ENCODE peak calls at places on chromosomes 4 and X, in four cellular contexts. One of them, this sample, is unnamed. For H3K27me3, the result is how much of the 10 kb centered on the place peaks cover.

GRCh38 chr4:25913056-25913850 is 767 bp upstream of the SMIM20 start:
- DNase-seq in adrenal gland: peak
- DNase-seq in right atrium auricular region: peak
- DNase-seq in heart left ventricle: peak
- DNase-seq in this sample: no peak

GRCh38 chrX:49842603-49843002 is 13.5 kb downstream of the PAGE4 start:
- DNase-seq in adrenal gland: no peak
- DNase-seq in right atrium auricular region: no peak
- DNase-seq in heart left ventricle: no peak
- DNase-seq in this sample: no peak

GRCh38 chr4:73617256-73617655 is 3.0 kb downstream of the RASSF6 start:
- DNase-seq in adrenal gland: no peak
- DNase-seq in right atrium auricular region: no peak
- DNase-seq in heart left ventricle: no peak
- DNase-seq in this sample: no peak

GRCh38 chr4:51831133-51831532 is 11.8 kb upstream of the DCUN1D4 start:
- DNase-seq in adrenal gland: peak
- DNase-seq in right atrium auricular region: no peak
- DNase-seq in heart left ventricle: peak
- DNase-seq in this sample: peak

GRCh38 chr4:40564815-40565505 is 64.7 kb downstream of the RBM47 start:
- DNase-seq in adrenal gland: no peak
- DNase-seq in right atrium auricular region: no peak
- DNase-seq in heart left ventricle: no peak
- DNase-seq in this sample: no peak

GRCh38 chrX:44872319-44872816 is 620 bp upstream of the KDM6A start:
- DNase-seq in adrenal gland: no peak
- DNase-seq in right atrium auricular region: peak
- DNase-seq in heart left ventricle: no peak
- DNase-seq in this sample: peak

GRCh38 chrX:130704053-130705038 is 198.7 kb downstream of the ENOX2 start:
- DNase-seq in adrenal gland: no peak
- DNase-seq in right atrium auricular region: no peak
- DNase-seq in heart left ventricle: no peak
- DNase-seq in this sample: no peak

GRCh38 chrX:148412006-148412405 is 88.4 kb upstream of the AFF2 start:
- DNase-seq in adrenal gland: no peak
- DNase-seq in right atrium auricular region: no peak
- DNase-seq in heart left ventricle: no peak
- DNase-seq in this sample: no peak

GRCh38 chrX:129655547-129656248 is 942 bp upstream of the APLN start:
- DNase-seq in adrenal gland: no peak
- DNase-seq in right atrium auricular region: peak
- DNase-seq in heart left ventricle: no peak
- DNase-seq in this sample: no peak

GRCh38 chr4:25031077-25031606 is 396 bp upstream of the LGI2 start:
- DNase-seq in adrenal gland: no peak
- DNase-seq in right atrium auricular region: no peak
- DNase-seq in heart left ventricle: no peak
- DNase-seq in this sample: peak

GRCh38 chrX:40093586-40093985 is 4.2 kb downstream of the BCOR start:
- DNase-seq in adrenal gland: no peak
- DNase-seq in right atrium auricular region: no peak
- DNase-seq in heart left ventricle: no peak
- DNase-seq in this sample: no peak
- H3K4me3 ChIP-seq in adrenal gland: no peak
- H3K4me3 ChIP-seq in right atrium auricular region: no peak
- H3K4me3 ChIP-seq in heart left ventricle: no peak
- H3K4me3 ChIP-seq in this sample: peak

DNA sequence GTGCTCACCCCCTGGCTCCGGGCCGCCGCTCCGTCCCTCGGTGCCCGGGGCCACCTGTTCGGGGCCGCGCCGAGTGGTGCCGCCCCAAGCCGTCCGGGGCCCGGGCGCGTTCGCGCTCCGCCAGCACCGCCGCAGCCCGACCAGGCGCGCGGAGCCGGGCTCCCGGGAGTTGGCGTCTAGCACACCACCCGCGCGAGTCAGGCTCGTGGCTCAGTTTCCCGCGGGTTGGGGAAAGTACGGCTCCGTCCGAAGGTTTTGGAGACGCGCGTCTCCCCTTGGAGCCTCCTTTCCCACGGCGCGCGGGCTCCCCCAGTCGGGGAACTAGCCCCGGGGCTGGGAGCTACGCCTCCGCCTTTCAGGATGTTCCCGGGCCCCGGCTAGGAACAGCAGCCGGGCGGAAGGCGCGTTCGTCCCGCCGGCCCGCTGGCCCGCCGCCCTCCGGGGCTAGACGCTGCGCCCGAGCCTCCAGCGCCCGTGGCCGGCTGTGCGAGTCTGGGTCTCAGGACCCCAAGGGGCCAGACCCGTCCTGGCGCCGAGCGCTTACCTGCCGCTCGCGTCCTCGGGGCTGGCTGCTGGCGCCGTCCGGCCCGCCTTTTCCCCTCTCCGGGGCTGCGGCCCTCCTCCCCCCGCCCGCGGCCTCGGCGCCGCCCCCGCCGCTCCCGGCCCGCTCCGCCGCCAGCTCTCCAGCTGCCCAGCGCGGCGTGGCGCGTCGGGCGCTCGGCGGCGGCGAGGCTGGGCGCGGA is at the start of gene ADGRG2:
- DNase-seq in adrenal gland: peak
- DNase-seq in right atrium auricular region: no peak
- DNase-seq in heart left ventricle: peak
- DNase-seq in this sample: no peak
- TF ChIP-seq CTCF in adrenal gland: no peak
- TF ChIP-seq CTCF in right atrium auricular region: no peak
- TF ChIP-seq CTCF in heart left ventricle: no peak
- TF ChIP-seq CTCF in this sample: no peak

DNA sequence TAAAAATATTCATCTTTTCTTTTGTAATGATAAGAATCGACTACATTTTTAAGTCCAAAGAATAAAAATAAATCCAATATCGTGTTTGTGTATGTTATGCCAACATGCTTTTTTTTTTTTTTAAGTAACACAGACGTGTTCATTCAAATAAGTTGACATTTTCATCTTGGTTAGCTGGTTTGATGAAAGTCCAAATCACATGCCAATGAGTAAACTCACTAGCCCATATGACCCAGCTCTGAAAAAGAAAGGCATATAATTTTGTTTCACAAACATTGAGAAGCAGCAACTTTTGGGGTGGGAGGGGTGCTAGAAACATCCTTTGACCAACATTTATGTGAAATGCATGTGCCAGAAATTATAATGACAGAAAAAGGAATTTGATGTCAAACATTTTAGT is 61.6 kb upstream of the SPP1 start:
- DNase-seq in adrenal gland: no peak
- DNase-seq in right atrium auricular region: no peak
- DNase-seq in heart left ventricle: no peak
- DNase-seq in this sample: no peak
- H3K27me3 ChIP-seq in adrenal gland: under half
- H3K27me3 ChIP-seq in right atrium auricular region: under half
- H3K27me3 ChIP-seq in heart left ventricle: under half
- H3K27me3 ChIP-seq in this sample: under half

DNA sequence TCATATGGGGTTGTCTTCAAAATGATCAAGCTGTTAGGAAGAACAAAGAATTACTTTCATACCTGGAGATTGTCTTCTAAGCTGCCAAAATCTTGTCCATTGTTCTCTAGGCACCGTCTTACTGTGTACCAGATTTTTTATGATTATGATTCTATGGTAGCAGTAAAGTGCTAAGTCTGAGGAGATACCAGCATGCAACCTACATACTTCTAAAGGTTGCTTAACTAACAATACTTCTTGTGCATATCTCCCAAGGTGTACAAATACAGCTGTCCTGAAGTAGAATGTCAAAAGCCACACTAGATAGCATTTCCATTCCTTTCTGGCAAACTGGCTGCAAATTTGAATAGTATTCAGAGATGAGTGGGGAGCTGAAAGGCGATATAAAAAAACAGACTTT is 62.6 kb upstream of the FBXW7 start:
- DNase-seq in adrenal gland: no peak
- DNase-seq in right atrium auricular region: no peak
- DNase-seq in heart left ventricle: no peak
- DNase-seq in this sample: no peak
- H3K4me3 ChIP-seq in adrenal gland: no peak
- H3K4me3 ChIP-seq in right atrium auricular region: no peak
- H3K4me3 ChIP-seq in heart left ventricle: no peak
- H3K4me3 ChIP-seq in this sample: no peak

DNA sequence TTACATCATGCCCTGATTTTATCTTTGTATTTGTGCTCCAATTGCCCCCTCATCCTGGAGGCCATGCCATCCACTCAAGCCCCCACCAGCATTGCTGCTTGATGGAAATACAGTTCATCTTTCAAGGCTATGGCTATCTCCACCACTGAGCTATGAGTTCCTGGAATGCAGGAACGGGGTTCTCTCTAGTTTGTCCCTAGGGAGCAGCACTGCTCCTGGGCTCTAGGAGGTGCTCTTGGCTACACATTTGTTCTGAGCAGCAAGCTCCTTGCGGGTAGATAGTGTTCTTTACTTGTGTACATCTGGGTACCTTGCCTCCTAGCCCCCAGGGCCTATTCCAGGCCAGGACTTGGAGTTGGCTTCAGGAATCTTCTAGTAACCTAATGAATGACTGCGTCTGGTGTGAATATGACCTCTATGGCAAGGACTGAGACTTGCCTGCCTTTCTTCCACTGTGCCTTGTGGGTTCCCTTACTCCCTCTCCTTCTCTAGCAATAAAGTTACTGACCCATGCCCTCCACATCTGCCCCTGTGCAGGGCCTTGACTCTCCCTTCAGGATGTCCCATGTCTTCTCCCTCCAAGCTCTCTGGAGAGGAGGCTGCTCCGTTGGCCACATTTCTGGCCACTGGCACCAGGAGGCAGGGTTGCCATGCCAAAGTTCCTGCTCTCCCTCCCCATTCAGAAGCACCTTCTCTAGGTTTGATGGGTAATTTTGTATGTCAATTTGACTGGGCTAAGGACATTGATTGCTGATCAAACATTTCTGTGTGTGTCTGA is 7.6 kb downstream of the CITED1 start:
- DNase-seq in adrenal gland: no peak
- DNase-seq in right atrium auricular region: no peak
- DNase-seq in heart left ventricle: no peak
- DNase-seq in this sample: no peak
- TF ChIP-seq CTCF in adrenal gland: peak
- TF ChIP-seq CTCF in right atrium auricular region: no peak
- TF ChIP-seq CTCF in heart left ventricle: peak
- TF ChIP-seq CTCF in this sample: no peak

DNA sequence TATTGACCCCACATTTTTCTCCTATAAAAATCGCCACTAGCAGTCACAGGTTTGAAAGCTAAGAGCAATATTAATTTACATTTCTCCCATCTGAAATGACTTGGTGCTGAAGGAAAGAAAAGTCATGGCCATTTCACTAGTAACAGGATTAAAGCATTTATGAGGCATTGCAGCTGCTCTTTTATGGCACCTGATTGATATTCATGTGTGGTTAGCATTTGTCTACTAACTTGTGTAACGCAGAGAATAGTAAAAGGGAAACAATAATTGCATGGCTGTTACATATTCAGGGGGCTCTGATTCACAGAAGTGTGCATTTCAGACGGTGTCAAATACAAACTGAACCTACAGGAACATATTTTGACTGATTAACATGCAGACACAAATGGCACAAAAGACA is 5.2 kb downstream of the PCDH19 start:
- DNase-seq in adrenal gland: no peak
- DNase-seq in right atrium auricular region: no peak
- DNase-seq in heart left ventricle: no peak
- DNase-seq in this sample: no peak
- H3K27me3 ChIP-seq in adrenal gland: half or more
- H3K27me3 ChIP-seq in right atrium auricular region: under half
- H3K27me3 ChIP-seq in heart left ventricle: under half
- H3K27me3 ChIP-seq in this sample: half or more

GRCh38 chr4:116358633-116359222 is 726.6 kb downstream of the TRAM1L1 start:
- DNase-seq in adrenal gland: peak
- DNase-seq in right atrium auricular region: peak
- DNase-seq in heart left ventricle: no peak
- DNase-seq in this sample: no peak
- H3K4me3 ChIP-seq in adrenal gland: no peak
- H3K4me3 ChIP-seq in right atrium auricular region: no peak
- H3K4me3 ChIP-seq in heart left ventricle: no peak
- H3K4me3 ChIP-seq in this sample: no peak

GRCh38 chrX:100926453-100926852 is 2.3 kb downstream of the XKRX start:
- DNase-seq in adrenal gland: no peak
- DNase-seq in right atrium auricular region: no peak
- DNase-seq in heart left ventricle: no peak
- DNase-seq in this sample: no peak

GRCh38 chrX:100931925-100932285 is 3.2 kb upstream of the XKRX start:
- DNase-seq in adrenal gland: no peak
- DNase-seq in right atrium auricular region: no peak
- DNase-seq in heart left ventricle: no peak
- DNase-seq in this sample: no peak

GRCh38 chrX:100924370-100924769 is 4.3 kb downstream of the XKRX start:
- DNase-seq in adrenal gland: no peak
- DNase-seq in right atrium auricular region: no peak
- DNase-seq in heart left ventricle: no peak
- DNase-seq in this sample: no peak

GRCh38 chrX:100931218-100931924 is 2.7 kb upstream of the XKRX start:
- DNase-seq in adrenal gland: no peak
- DNase-seq in right atrium auricular region: no peak
- DNase-seq in heart left ventricle: no peak
- DNase-seq in this sample: no peak

DNA sequence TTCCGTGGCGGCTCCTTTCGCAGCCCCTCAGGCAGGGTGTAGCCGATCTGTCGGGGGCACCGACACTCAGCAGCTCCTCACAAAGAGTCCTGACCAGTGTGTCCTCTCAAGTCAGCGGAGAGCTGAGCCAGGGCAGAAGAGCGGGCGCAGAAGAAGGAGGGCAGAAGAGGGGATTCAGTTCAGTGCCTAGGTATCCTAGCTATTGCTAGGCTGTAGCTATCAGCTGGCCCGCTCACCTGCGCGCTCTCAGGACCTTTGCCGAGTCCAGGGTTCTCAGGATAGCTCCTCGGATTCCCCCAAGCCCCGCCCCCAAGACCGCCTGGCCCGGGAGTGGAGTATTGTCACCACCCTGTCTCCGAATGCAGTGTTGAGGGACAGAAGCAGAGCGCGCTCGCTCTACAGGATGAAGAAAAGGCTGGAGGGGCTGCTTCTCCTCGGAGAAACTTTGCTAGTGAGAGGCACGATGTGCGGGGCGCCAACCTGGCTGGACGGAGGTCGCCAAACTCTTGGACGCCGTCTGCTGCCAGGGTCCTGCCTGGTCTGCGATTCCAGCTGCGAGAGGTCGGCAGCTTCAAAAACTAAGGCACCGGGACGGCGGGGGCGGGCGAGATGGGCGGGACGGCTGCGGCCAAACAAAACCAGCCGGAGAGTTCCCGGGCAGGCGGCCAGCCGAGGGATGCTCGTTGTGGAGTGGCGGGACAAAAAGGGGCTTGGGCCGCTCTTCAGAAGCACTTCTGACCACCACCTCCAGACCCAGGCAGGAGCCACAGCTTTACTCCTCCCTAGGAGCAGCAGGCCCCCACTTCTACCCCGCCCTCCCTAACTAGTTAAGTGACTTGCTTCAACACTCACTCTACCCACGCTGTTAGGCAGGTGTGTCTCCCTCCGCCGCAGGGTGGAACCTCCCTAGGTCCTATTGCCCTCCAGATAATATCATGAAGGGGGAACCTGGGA is at the start of gene XKRX:
- DNase-seq in adrenal gland: peak
- DNase-seq in right atrium auricular region: no peak
- DNase-seq in heart left ventricle: no peak
- DNase-seq in this sample: peak
- TF ChIP-seq CTCF in adrenal gland: no peak
- TF ChIP-seq CTCF in right atrium auricular region: no peak
- TF ChIP-seq CTCF in heart left ventricle: no peak
- TF ChIP-seq CTCF in this sample: no peak

GRCh38 chr4:121377065-121377464 is 3.8 kb downstream of the QRFPR start:
- DNase-seq in adrenal gland: no peak
- DNase-seq in right atrium auricular region: no peak
- DNase-seq in heart left ventricle: no peak
- DNase-seq in this sample: no peak
- H3K27me3 ChIP-seq in adrenal gland: under half
- H3K27me3 ChIP-seq in right atrium auricular region: under half
- H3K27me3 ChIP-seq in heart left ventricle: under half
- H3K27me3 ChIP-seq in this sample: half or more